ENCODE peak calls at places on chromosomes 16 and 17, in six cellular contexts. O is heart left ventricle, Y is body of pancreas, W is gastrocnemius medialis, E is esophagus squamous epithelium, B is testis. T is an unnamed sample. For H3K4me1, the result is how much of the 10 kb centered on the place peaks cover.

GRCh38 chr16:19777061-19777460 is 59.0 kb downstream of the IQCK start:
- DNase-seq in W (no peak), E (no peak), O (no peak), B (no peak), Y (no peak), T (no peak)

GRCh38 chr16:23858496-23859062 is 22.8 kb downstream of the PRKCB start:
- DNase-seq in Y (peak), B (peak), W (no peak), O (no peak), E (no peak), T (no peak)

GRCh38 chr16:83095926-83096692 is 469.3 kb downstream of the CDH13 start:
- DNase-seq in Y (no peak), B (no peak), W (no peak), E (no peak), O (no peak), T (no peak)

GRCh38 chr16:48535831-48536599 is 74.0 kb downstream of the N4BP1 start:
- DNase-seq in B (peak), W (no peak), O (peak), Y (peak), E (no peak), T (peak)

GRCh38 chr17:57288034-57288752 is 31.9 kb downstream of the MSI2 start:
- DNase-seq in B (peak), O (no peak), W (peak), Y (no peak), E (no peak), T (no peak)

GRCh38 chr17:28473542-28473941 is at the start of gene SLC13A2:
- DNase-seq in O (no peak), E (no peak), W (no peak), Y (peak), B (no peak), T (peak)

GRCh38 chr16:46629331-46629843 is 8.2 kb upstream of the SHCBP1 start:
- DNase-seq in O (no peak), B (no peak), Y (no peak), E (no peak), W (no peak), T (no peak)

GRCh38 chr16:369866-370436 is 387 bp downstream of the MRPL28 start:
- DNase-seq in W (no peak), B (no peak), O (no peak), E (no peak), Y (no peak), T (no peak)

GRCh38 chr17:37446027-37446426 is 39.3 kb downstream of the TADA2A start:
- DNase-seq in O (no peak), B (no peak), Y (no peak), W (no peak), E (no peak), T (no peak)

GRCh38 chr16:57482845-57483545 is 3.3 kb downstream of the DOK4 start:
- DNase-seq in O (no peak), E (no peak), Y (peak), W (no peak), B (no peak), T (no peak)

GRCh38 chr16:78504391-78504945 is 405.0 kb downstream of the WWOX start:
- DNase-seq in Y (peak), W (no peak), E (no peak), B (peak), O (no peak), T (peak)

GRCh38 chr17:79326814-79327213 is 252.2 kb downstream of the ENGASE start:
- DNase-seq in B (no peak), E (no peak), W (no peak), O (no peak), Y (no peak), T (no peak)

GRCh38 chr16:82694239-82694874 is 67.6 kb downstream of the CDH13 start:
- DNase-seq in E (no peak), Y (no peak), W (no peak), O (no peak), B (no peak), T (no peak)

GRCh38 chr16:87945351-87946042 is 5.7 kb upstream of the BANP start:
- DNase-seq in E (no peak), Y (peak), O (peak), W (no peak), B (peak), T (peak)

GRCh38 chr17:42155614-42156045 is 841 bp upstream of the RAB5C start:
- DNase-seq in E (no peak), Y (no peak), W (no peak), B (no peak), O (no peak), T (no peak)

GRCh38 chr17:78398390-78398789 is 19.9 kb downstream of the PGS1 start:
- DNase-seq in O (no peak), W (no peak), Y (no peak), B (no peak), E (no peak), T (no peak)

GRCh38 chr16:4475880-4476790 is at the start of gene HMOX2:
- DNase-seq in O (peak), E (peak), B (peak), W (peak), Y (peak), T (peak)

GRCh38 chr17:76018340-76018680 is 8.8 kb downstream of the EVPL start:
- DNase-seq in Y (no peak), W (no peak), O (no peak), B (no peak), E (no peak), T (no peak)

GRCh38 chr17:2054262-2054739 is 602 bp upstream of the HIC1 start:
- DNase-seq in Y (no peak), B (no peak), W (no peak), E (no peak), O (no peak), T (peak)

DNA sequence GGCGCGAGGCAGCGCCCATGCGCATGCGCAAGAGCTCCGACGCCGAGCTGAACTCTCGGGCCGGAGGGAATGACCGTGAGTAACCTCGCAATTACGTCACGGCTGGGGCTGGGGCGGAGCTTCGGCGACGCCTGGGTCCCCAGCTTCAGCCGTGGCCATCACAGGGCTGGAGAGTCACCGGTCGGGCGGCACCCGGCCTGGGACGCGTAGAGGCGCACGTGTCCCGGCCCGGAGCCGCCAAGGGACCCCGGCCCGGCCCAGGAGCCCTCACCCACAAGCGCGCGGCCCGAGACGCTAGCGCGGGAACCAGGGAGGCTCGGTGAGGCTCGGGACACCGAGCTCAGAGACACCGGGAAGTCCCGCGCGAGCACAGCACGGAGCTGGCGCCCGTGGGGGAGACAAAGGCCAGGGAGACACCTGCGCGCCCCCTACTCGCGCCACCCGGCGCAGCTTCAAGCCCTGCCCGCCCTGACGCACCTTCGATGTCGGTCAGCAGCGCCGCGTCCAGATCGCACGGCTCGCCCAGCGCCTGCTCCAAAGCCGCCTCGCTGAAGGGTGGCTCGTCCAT is 452 bp downstream of the SREBF1 start:
- DNase-seq in E (peak), O (peak), B (peak), Y (peak), W (peak), T (peak)
- H3K4me1 ChIP-seq in E (half or more), O (under half), B (half or more), Y (half or more), W (half or more), T (under half)

GRCh38 chr17:40352779-40353394 is 11.7 kb downstream of the GJD3 start:
- DNase-seq in E (no peak), W (no peak), B (no peak), Y (no peak), O (no peak), T (no peak)
- H3K4me1 ChIP-seq in E (under half), W (under half), B (half or more), Y (under half), O (under half), T (under half)

DNA sequence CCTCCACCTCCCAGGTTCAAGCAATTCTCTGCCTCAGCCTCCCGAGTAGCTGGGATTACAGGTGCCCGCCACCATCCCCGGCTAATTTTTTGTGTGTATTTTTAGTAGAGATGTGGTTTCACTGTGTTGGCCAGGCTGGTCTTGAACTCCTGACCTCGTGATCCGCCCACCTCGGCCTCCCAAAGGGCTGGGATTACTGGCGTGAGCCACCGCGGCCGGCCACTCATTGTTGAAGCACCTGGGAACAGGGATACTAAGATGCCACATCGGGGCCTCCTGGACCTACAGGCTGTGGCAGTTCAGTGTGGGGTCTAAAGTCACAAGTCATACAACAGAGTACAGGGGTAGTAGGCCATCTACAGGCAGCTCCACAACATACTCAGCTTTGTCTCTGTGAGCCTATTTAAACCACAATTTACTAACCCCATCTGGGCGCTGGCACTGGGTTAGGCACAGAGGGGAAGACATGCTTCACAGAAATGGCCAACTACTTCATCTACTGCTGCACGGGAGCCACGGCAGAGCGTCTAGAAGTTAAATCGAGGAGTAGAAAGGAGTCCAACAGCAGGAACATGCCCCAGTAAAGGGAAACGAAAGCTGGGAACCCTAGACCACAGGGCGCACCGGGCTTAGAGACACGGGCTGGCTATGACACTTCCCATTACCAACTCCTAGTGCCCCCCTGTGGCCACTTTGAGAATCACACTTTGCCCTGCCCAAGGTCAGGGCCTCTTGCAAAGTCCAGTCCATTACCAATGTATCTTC is 4.3 kb downstream of the VAMP2 start:
- DNase-seq in O (peak), W (peak), E (peak), Y (peak), B (peak), T (peak)
- H3K4me1 ChIP-seq in O (under half), W (under half), E (under half), Y (half or more), B (under half), T (under half)

DNA sequence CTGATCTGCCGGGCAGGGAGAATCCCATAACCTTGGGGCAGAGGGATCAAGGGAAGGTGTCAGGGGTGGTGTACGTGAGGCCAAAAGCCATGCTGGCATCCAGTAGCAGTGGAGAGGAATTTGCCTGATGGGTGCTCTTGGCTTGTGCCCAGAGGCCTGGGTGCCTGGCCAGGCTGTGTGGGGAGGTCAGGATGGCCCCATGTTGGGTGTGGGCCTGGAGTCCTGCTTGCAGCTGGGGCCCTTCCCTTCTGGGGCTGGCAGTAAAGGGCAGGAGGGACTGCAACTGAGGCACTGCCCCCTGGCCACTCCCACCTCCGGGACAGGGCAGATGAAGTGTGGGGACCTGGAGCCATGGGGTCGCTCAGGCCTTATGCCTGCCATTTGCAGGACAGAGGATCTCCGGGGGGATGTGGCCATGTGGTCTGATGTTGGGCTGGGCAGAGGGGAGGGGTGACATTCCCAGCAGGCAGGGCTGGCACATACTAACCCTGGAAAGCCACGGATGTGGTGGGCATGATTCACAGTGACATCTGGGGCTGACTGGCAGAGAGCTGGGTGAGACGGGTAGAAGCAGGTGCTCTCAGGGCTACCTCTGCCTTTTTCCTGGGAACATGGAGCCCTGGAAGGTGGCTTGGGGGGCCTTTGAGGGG is 3.5 kb downstream of the FMNL1 start:
- DNase-seq in W (no peak), B (no peak), O (no peak), E (no peak), Y (no peak), T (no peak)
- H3K4me1 ChIP-seq in W (under half), B (under half), O (under half), E (under half), Y (under half), T (under half)

GRCh38 chr17:17832040-17832363 is 4.8 kb downstream of the SREBF1 start:
- DNase-seq in B (no peak), Y (no peak), O (no peak), E (no peak), W (no peak), T (no peak)
- H3K4me1 ChIP-seq in B (under half), Y (under half), O (under half), E (under half), W (under half), T (under half)

DNA sequence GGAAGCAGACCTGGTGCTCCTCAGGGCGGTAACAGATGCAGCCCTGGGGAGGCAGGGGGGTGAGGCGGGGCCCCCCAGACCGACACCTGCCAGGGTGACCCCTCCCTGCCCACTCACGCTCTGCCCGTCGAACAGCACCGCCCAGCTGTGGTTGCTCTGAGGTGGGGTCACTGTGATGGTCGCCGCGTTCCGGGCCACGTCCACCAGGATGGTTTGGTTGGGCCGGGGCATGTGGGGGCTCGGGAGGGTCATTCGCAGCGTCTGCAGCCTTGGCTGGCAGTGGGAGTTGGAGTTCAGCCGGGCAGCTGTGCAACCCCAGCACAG is 692 bp downstream of the BRICD5 start:
- DNase-seq in B (no peak), O (no peak), W (no peak), Y (no peak), E (no peak), T (no peak)
- H3K4me1 ChIP-seq in B (half or more), O (under half), W (under half), Y (under half), E (under half), T (under half)

GRCh38 chr16:52470601-52471000 is 76.3 kb downstream of the TOX3 start:
- DNase-seq in O (no peak), W (no peak), E (no peak), Y (no peak), B (no peak), T (no peak)
- H3K4me1 ChIP-seq in O (under half), W (under half), E (under half), Y (under half), B (under half), T (under half)

DNA sequence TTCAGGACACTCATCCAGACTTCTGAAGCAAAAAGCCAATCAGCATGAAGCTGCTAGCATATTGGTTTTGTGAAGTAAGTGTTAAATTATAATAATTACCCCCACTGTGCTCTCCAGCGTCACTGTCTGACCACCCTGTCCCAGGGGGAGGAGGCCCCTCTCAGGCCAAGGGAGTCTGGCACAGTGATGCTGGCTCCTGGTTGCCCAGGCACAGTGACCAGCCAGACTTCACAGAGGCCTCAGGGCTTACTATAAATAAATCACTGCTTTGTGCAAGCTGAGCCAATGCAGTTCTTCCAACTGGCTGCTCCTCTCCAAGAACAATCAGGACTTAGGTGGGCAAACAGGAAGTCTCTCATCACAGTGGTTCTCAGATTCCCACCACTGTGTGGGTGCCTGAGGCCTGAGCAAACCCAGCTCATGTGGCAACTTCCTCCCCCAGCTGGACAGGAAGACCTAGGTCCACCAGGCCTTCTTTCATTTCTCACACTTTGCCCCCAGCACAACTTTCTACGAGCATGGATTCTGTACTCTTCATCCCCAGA is 1.7 kb upstream of the DBNDD1 start:
- DNase-seq in W (no peak), Y (no peak), O (no peak), B (no peak), E (no peak), T (no peak)
- H3K4me1 ChIP-seq in W (under half), Y (under half), O (under half), B (under half), E (under half), T (under half)

T was measured in ovary.